ENCODE peak calls at places on chromosomes 12 and 14, in four cellular contexts. G is tibial artery, F is IMR-90, W is foreskin fibroblast. B is an unnamed sample.

GRCh38 chr14:42222924-42223471 is 616.3 kb downstream of the LRFN5 start:
- DNase-seq in W (peak), G (peak), F (peak), B (peak)

GRCh38 chr12:51907083-51907863 is at the start of gene ACVRL1:
- DNase-seq in G (no peak), F (no peak), W (peak), B (no peak)

GRCh38 chr12:1776139-1776975 is 44.0 kb upstream of the LRTM2 start:
- DNase-seq in W (peak), F (peak), G (no peak), B (peak)

GRCh38 chr12:117014342-117014887 is 84.8 kb downstream of the TESC start:
- DNase-seq in W (no peak), G (no peak), F (no peak), B (no peak)

GRCh38 chr12:120468271-120468845 is 1.2 kb downstream of the SRSF9 start:
- DNase-seq in G (peak), W (peak), F (peak), B (peak)

GRCh38 chr12:23204933-23205778 is 580.2 kb downstream of the ETNK1 start:
- DNase-seq in F (peak), G (no peak), W (peak), B (peak)

GRCh38 chr12:52139579-52140062 is 52.2 kb downstream of the KRT80 start:
- DNase-seq in F (peak), W (peak), G (no peak), B (no peak)

GRCh38 chr12:14982562-14982961 is 9.7 kb downstream of the PDE6H start:
- DNase-seq in G (no peak), F (no peak), W (no peak), B (no peak)

GRCh38 chr14:87250992-87251391 is 742.0 kb downstream of the GALC start:
- DNase-seq in F (no peak), W (no peak), G (no peak), B (no peak)

GRCh38 chr12:28591831-28592230 is 401.6 kb downstream of the CCDC91 start:
- DNase-seq in F (no peak), G (no peak), W (no peak), B (no peak)

GRCh38 chr12:106147956-106148355 is 9.2 kb upstream of the NUAK1 start:
- DNase-seq in F (no peak), G (peak), W (no peak), B (no peak)

GRCh38 chr12:106142591-106143261 is 4.0 kb upstream of the NUAK1 start:
- DNase-seq in F (no peak), G (no peak), W (no peak), B (no peak)

GRCh38 chr12:106144847-106145246 is 6.1 kb upstream of the NUAK1 start:
- DNase-seq in F (peak), G (no peak), W (peak), B (no peak)

GRCh38 chr12:106146987-106147386 is 8.2 kb upstream of the NUAK1 start:
- DNase-seq in G (no peak), W (no peak), F (no peak), B (no peak)

GRCh38 chr12:106145539-106146447 is 7.0 kb upstream of the NUAK1 start:
- DNase-seq in W (no peak), F (no peak), G (no peak), B (no peak)
- H3K4me3 ChIP-seq in W (no peak), F (no peak), G (no peak), B (no peak)

GRCh38 chr12:59431266-59431665 is 164.6 kb upstream of the SLC16A7 start:
- DNase-seq in G (no peak), W (peak), F (peak), B (peak)
- TF ChIP-seq CTCF in G (no peak), W (no peak), F (peak), B (peak)

DNA sequence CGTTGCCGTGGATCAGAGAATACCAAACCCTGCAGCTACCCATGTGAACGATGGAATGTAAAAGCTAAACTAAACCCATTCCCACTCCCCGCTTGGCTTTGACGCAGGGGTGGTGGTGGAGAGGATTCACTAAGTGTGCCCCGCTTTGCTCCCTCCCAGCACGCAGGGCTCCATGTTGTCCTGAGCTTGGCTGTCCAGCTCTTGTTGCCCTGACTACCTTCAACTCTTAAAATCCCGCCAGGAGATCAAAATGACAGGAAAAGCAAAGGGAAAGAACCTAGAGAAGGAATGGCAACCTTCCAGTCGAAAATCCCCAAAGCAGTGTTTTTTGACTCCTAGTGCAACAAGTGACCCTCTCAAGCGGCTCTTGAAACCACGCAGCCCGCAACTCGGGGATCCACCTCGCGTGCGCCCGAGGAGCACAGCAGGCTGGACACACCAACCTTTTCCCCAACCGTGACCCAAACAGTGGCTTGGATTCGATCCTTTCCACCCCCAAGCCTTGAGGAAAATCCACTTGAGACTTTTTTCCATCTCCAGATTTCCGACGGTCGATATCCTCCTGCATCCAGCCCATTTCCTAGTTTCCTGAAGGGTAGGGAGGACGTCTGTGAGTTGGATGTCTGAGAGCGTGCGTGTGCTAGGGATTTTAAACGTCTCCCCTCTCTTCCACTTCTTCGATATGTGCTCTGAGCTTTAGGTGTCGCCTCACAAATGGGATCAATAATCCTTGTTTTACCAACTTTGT is 1.4 kb downstream of the SYT10 start:
- DNase-seq in F (no peak), G (no peak), W (no peak), B (no peak)
- H3K4me3 ChIP-seq in F (no peak), G (peak), W (no peak), B (no peak)

GRCh38 chr12:68070957-68071356 is 81.7 kb downstream of the IFNG-AS1 start:
- DNase-seq in G (no peak), W (no peak), F (no peak), B (no peak)

GRCh38 chr12:68065163-68065562 is 75.9 kb downstream of the IFNG-AS1 start:
- DNase-seq in W (no peak), G (no peak), F (no peak), B (no peak)

GRCh38 chr12:68069276-68069675 is 80.0 kb downstream of the IFNG-AS1 start:
- DNase-seq in G (no peak), W (no peak), F (peak), B (no peak)

GRCh38 chr12:68065687-68066086 is 76.4 kb downstream of the IFNG-AS1 start:
- DNase-seq in F (no peak), G (no peak), W (no peak), B (no peak)

GRCh38 chr12:68067762-68068376 is 78.6 kb downstream of the IFNG-AS1 start:
- DNase-seq in W (peak), G (no peak), F (no peak), B (peak)
- TF ChIP-seq CTCF in W (peak), G (no peak), F (peak), B (peak)

DNA sequence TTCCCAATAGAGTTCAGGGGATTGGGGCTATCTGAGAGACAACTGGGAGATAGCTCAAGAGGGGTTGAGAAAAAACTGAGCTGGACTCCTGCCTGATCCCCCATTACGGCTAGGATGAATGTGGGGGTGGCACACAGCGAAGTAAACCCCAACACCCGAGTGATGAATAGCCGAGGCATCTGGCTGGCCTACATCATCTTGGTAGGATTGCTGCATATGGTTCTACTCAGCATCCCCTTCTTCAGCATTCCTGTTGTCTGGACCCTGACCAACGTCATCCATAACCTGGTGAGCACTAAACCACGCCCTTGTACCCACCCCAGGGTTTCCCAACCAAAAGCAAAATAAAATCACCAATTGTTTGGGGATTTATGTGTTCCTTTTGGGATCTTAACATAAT is 1.0 kb downstream of the ORMDL2 start:
- DNase-seq in F (peak), G (no peak), W (peak), B (peak)
- H3K4me3 ChIP-seq in F (no peak), G (peak), W (peak), B (peak)

DNA sequence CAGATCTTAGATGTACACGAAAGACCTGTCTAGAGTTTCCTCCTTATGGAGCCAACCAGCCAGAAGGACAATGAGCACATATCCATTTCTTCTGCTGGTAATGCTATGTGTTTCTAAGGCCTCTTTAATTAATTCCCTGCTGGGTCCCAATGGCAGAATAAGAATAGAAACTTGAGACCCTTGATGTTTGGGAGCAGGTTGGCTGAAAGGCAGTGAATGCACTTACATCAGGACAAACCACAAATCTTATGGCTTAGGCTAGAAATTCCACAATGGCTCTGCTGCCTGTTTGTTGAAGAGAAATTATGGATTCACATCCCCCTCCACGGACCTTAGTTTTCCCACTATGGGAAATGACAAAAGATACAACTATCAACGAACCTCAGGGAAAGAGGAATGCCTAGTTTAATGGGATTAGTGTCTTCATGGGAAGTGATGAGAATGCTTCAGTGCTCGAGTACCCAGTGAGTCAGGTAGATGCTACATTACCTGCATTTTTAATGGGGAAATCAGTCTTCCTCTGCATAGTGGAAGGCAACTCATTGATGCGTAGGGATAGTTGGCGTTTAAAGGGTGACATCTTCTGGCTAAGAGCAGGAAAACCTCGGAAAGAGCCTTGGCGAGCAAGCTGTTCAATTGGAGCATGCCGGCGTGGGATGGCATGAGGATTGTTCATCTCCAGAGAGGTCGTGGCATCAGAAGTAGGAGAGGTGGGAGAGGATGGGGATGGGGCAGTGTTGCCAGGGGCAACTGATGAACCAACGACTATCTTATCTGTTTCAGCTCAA is 46.5 kb downstream of the PAPLN start:
- DNase-seq in W (peak), F (peak), G (no peak), B (peak)
- TF ChIP-seq CTCF in W (peak), F (peak), G (no peak), B (peak)

DNA sequence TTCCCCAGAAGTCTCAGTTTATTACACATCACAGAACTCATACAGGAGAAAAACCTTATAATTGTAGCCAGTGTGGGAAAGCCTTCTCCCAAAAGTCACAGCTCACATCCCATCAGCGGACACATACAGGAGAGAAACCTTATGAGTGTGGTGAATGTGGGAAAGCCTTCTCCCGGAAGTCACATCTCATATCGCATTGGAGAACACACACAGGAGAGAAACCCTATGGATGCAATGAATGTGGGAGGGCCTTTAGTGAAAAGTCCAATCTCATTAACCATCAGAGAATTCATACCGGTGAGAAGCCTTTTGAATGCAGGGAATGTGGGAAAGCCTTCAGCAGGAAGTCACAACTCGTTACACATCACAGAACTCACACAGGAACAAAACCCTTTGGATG is 20.1 kb downstream of the ZNF84 start:
- DNase-seq in F (peak), G (no peak), W (no peak), B (peak)
- H3K4me3 ChIP-seq in F (no peak), G (no peak), W (no peak), B (no peak)

GRCh38 chr14:66403183-66403582 is 83.0 kb upstream of the CCDC196 start:
- DNase-seq in G (no peak), W (peak), F (peak), B (peak)
- TF ChIP-seq CTCF in G (peak), W (peak), F (no peak), B (peak)

DNA sequence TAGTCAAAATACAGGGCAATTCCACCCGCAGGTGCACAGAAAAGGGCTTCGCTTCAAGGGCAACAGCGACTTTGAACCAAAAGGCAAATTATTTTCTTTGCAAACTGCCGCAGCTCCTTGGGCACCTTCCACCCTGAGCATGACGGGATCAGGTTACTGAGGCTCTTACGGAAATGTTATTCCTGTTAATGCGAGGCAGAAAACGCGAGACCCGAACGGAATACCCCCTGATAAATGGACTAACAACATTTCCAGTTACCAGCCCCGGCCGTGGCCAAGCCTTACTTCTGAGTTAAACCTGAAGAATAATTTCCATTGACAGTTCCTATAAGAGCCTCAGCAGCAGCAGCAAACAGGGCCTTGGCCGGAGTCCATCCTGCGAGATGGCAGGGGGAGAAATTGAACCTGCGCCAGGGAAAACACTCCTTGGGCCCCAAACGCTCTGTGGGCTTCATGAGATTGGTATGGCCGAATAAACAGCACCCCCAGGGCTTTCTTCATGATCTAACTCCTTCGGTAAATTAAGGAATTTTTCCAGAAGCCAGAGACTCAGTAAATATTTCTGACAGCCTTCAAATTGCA is 70.0 kb upstream of the DICER1 start:
- DNase-seq in G (no peak), F (peak), W (no peak), B (no peak)
- H3K4me3 ChIP-seq in G (no peak), F (no peak), W (no peak), B (no peak)